ENCODE peak calls at places on chromosome 12, in five cellular contexts. C, T, X, H and Y are unnamed samples.

GRCh38 chr12:51442324-51442723 is 17.7 kb downstream of the SLC4A8 start:
- DNase-seq in C (no peak), T (no peak), X (no peak), H (no peak), Y (no peak)

GRCh38 chr12:2046959-2047358 is 5.8 kb upstream of the CACNA1C start:
- DNase-seq in C (no peak), T (no peak), X (no peak), H (no peak), Y (no peak)

GRCh38 chr12:102479099-102479887 is 1.1 kb downstream of the IGF1 start:
- DNase-seq in C (no peak), T (no peak), X (no peak), H (no peak), Y (no peak)

GRCh38 chr12:113339540-113339939 is 4.6 kb upstream of the SLC8B1 start:
- DNase-seq in C (no peak), T (no peak), X (no peak), H (no peak), Y (no peak)

GRCh38 chr12:89351489-89352241 is 636 bp downstream of the DUSP6 start:
- DNase-seq in C (peak), T (peak), X (peak), H (peak), Y (no peak)

GRCh38 chr12:69415471-69416275 is 54.5 kb upstream of the FRS2 start:
- DNase-seq in C (no peak), T (no peak), X (no peak), H (peak), Y (peak)

GRCh38 chr12:121030576-121031212 is 8.4 kb downstream of the OASL start:
- DNase-seq in C (no peak), T (no peak), X (no peak), H (no peak), Y (no peak)

GRCh38 chr12:125324861-125325260 is 259.6 kb downstream of the AACS start:
- DNase-seq in C (no peak), T (no peak), X (no peak), H (no peak), Y (no peak)

GRCh38 chr12:121512561-121512960 is 68.3 kb downstream of the KDM2B start:
- DNase-seq in C (no peak), T (no peak), X (no peak), H (no peak), Y (no peak)

GRCh38 chr12:26918321-26919215 is 19.2 kb downstream of the INTS13 start:
- DNase-seq in C (no peak), T (no peak), X (no peak), H (no peak), Y (no peak)

GRCh38 chr12:29207120-29207519 is 58.0 kb downstream of the FAR2 start:
- DNase-seq in C (no peak), T (no peak), X (no peak), H (no peak), Y (no peak)

GRCh38 chr12:131091413-131091975 is 137.8 kb downstream of the ADGRD1 start:
- DNase-seq in C (no peak), T (no peak), X (peak), H (peak), Y (no peak)

GRCh38 chr12:47821346-47821706 is 1.6 kb upstream of the HDAC7 start:
- DNase-seq in C (no peak), T (no peak), X (no peak), H (no peak), Y (no peak)

GRCh38 chr12:26810330-26810729 is 22.7 kb downstream of the ITPR2 start:
- DNase-seq in C (no peak), T (no peak), X (no peak), H (peak), Y (no peak)

GRCh38 chr12:50057896-50058670 is 687 bp downstream of the ASIC1 start:
- DNase-seq in C (no peak), T (no peak), X (no peak), H (no peak), Y (no peak)

GRCh38 chr12:119989619-119990381 is 764 bp downstream of the BICDL1 start:
- DNase-seq in C (peak), T (peak), X (peak), H (peak), Y (no peak)

GRCh38 chr12:51192284-51192671 is 19.3 kb upstream of the TFCP2 start:
- DNase-seq in C (no peak), T (no peak), X (no peak), H (no peak), Y (no peak)

GRCh38 chr12:110372056-110372425 is 31.5 kb downstream of the ANAPC7 start:
- DNase-seq in C (no peak), T (no peak), X (no peak), H (no peak), Y (no peak)
- H3K4me3 ChIP-seq in C (no peak), T (no peak), X (no peak), H (no peak), Y (no peak)

GRCh38 chr12:106027286-106027685 is 111.5 kb downstream of the NUAK1 start:
- DNase-seq in C (no peak), T (no peak), X (no peak), H (no peak), Y (no peak)
- H3K4me3 ChIP-seq in C (no peak), T (no peak), X (no peak), H (no peak), Y (no peak)

DNA sequence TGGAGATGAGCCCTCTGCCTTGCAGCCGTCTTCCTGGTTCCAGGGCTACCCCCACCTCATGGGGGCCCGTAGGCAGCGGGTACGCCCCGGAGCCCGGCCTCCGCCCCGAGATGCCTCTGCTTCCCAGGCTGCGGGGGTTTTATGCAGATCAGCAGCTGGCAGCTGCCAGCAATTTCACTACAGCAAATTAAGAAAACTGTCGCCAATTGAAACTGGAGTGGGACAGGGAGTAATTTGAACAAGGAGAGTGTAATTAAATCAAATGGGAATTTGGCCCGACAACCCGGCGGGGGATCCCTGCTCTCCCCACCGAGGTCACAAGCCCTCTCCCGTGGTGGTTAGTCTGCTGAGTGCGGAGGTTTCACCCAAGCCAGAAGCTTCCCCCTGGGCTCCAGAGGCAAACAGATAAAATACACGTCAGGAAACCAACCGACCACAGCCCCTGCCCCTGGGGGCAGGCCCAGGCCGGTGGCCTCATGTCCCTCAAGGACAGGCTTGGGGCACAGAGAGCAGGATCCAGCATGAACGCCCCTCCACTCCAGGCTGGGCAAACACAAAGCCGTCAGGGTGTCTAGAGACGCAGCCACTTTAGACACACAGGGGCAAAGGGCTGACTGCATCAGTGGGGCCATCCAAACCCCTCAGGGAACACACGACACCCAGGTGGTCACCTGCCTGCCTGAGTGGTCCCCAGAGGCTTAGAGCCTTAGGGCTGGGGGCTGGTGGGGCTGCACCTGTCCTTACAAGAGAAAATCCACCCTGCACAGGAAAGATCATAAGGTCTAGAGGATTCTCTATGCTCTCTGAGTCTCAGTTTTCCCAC is 53.8 kb downstream of the TESC start:
- DNase-seq in C (no peak), T (no peak), X (no peak), H (no peak), Y (no peak)
- H3K4me3 ChIP-seq in C (no peak), T (no peak), X (no peak), H (no peak), Y (no peak)

GRCh38 chr12:58914457-58914856 is 5.8 kb downstream of the LRIG3 start:
- DNase-seq in C (no peak), T (no peak), X (no peak), H (no peak), Y (no peak)
- H3K4me3 ChIP-seq in C (no peak), T (no peak), X (no peak), H (no peak), Y (no peak)

GRCh38 chr12:104136577-104136976 is 1.4 kb downstream of the NFYB start:
- DNase-seq in C (no peak), T (no peak), X (no peak), H (no peak), Y (no peak)

GRCh38 chr12:104142543-104142942 is 4.5 kb upstream of the NFYB start:
- DNase-seq in C (no peak), T (no peak), X (no peak), H (no peak), Y (no peak)

GRCh38 chr12:104137175-104137901 is 672 bp downstream of the NFYB start:
- DNase-seq in C (peak), T (peak), X (peak), H (peak), Y (peak)

GRCh38 chr12:104137902-104138746 is at the start of gene NFYB:
- DNase-seq in C (peak), T (peak), X (peak), H (peak), Y (peak)

GRCh38 chr12:104138747-104139186 is 757 bp upstream of the NFYB start:
- DNase-seq in C (no peak), T (no peak), X (no peak), H (no peak), Y (no peak)
- H3K4me3 ChIP-seq in C (peak), T (no peak), X (no peak), H (peak), Y (peak)